ENCODE peak calls at places on chromosome 5, in five cellular contexts. One of them, this sample, is unnamed. For H3K4me1, the result is how much of the 10 kb centered on the place peaks cover.

GRCh38 chr5:172866802-172867748 is 33.0 kb downstream of the ERGIC1 start:
- DNase-seq in psoas muscle: peak
- DNase-seq in CD8-positive, alpha-beta memory T cell: no peak
- DNase-seq in fibroblast of lung: peak
- DNase-seq in mesenchymal stem cell: no peak
- DNase-seq in this sample: no peak

GRCh38 chr5:164098979-164099378 is 593.6 kb downstream of the MAT2B start:
- DNase-seq in fibroblast of lung: no peak
- DNase-seq in mesenchymal stem cell: no peak
- DNase-seq in CD8-positive, alpha-beta memory T cell: no peak
- DNase-seq in psoas muscle: no peak
- DNase-seq in this sample: no peak

GRCh38 chr5:140207250-140207954 is 32.4 kb downstream of the CYSTM1 start:
- DNase-seq in CD8-positive, alpha-beta memory T cell: no peak
- DNase-seq in fibroblast of lung: no peak
- DNase-seq in mesenchymal stem cell: no peak
- DNase-seq in psoas muscle: no peak
- DNase-seq in this sample: no peak

GRCh38 chr5:32989815-32990214 is 278.7 kb downstream of the NPR3 start:
- DNase-seq in psoas muscle: no peak
- DNase-seq in mesenchymal stem cell: no peak
- DNase-seq in CD8-positive, alpha-beta memory T cell: no peak
- DNase-seq in fibroblast of lung: no peak
- DNase-seq in this sample: no peak

GRCh38 chr5:31880460-31880859 is 241.5 kb downstream of the PDZD2 start:
- DNase-seq in psoas muscle: no peak
- DNase-seq in CD8-positive, alpha-beta memory T cell: no peak
- DNase-seq in mesenchymal stem cell: no peak
- DNase-seq in fibroblast of lung: no peak
- DNase-seq in this sample: no peak

GRCh38 chr5:132756542-132756941 is 9.3 kb downstream of the CCNI2 start:
- DNase-seq in mesenchymal stem cell: no peak
- DNase-seq in CD8-positive, alpha-beta memory T cell: no peak
- DNase-seq in psoas muscle: no peak
- DNase-seq in fibroblast of lung: no peak
- DNase-seq in this sample: no peak

GRCh38 chr5:15499528-15500325 is at the start of gene FBXL7:
- DNase-seq in fibroblast of lung: peak
- DNase-seq in mesenchymal stem cell: peak
- DNase-seq in psoas muscle: peak
- DNase-seq in CD8-positive, alpha-beta memory T cell: no peak
- DNase-seq in this sample: peak

GRCh38 chr5:168978015-168978414 is 322.9 kb downstream of the SLIT3 start:
- DNase-seq in fibroblast of lung: no peak
- DNase-seq in psoas muscle: no peak
- DNase-seq in mesenchymal stem cell: no peak
- DNase-seq in CD8-positive, alpha-beta memory T cell: no peak
- DNase-seq in this sample: peak

GRCh38 chr5:34586117-34586885 is 69.8 kb upstream of the RAI14 start:
- DNase-seq in mesenchymal stem cell: peak
- DNase-seq in psoas muscle: no peak
- DNase-seq in fibroblast of lung: peak
- DNase-seq in CD8-positive, alpha-beta memory T cell: no peak
- DNase-seq in this sample: peak

GRCh38 chr5:88486466-88486865 is 217.8 kb upstream of the TMEM161B start:
- DNase-seq in psoas muscle: no peak
- DNase-seq in mesenchymal stem cell: no peak
- DNase-seq in CD8-positive, alpha-beta memory T cell: no peak
- DNase-seq in fibroblast of lung: no peak
- DNase-seq in this sample: no peak
- H3K4me1 ChIP-seq in psoas muscle: under half
- H3K4me1 ChIP-seq in mesenchymal stem cell: under half
- H3K4me1 ChIP-seq in CD8-positive, alpha-beta memory T cell: under half
- H3K4me1 ChIP-seq in fibroblast of lung: under half
- H3K4me1 ChIP-seq in this sample: under half

DNA sequence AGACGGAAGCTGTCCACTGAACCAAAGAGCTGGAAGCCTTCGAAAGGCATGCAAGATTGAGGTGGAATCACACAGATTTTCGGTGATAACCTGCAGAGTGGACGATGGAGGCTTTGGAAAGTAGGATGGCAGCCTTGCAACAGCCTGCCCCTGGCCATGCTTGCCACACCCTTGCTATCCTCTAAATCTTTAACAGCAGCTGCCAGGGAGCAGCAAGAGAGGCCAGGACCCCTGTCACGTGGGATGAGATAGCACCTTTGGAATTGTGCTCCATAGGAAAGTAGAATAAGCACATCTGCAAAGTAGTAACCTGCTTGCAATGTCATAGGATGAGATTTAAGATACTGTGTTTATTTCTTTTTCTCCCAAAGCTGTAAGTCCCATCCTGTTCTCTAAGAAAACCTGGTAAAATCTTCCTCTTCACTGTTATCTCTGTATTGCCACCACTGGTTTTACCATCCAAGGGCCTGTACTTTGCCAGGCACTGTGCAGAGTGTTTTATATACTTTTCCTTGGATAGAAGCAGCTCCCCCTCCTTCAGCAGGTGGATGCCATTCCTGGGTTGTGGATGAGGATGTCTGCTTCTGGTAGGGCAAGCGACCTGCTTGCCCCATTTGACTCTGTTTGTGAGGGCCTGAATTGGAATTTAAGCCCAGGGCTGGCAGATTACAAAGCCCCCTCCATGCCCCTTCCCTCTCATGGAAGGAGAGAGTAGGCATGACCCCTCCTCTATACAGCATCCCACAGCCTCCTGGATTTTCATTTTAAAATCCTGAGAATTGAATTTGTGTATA is 10.1 kb downstream of the TRIO start:
- DNase-seq in mesenchymal stem cell: no peak
- DNase-seq in fibroblast of lung: no peak
- DNase-seq in CD8-positive, alpha-beta memory T cell: no peak
- DNase-seq in psoas muscle: no peak
- DNase-seq in this sample: no peak
- H3K4me1 ChIP-seq in mesenchymal stem cell: under half
- H3K4me1 ChIP-seq in fibroblast of lung: half or more
- H3K4me1 ChIP-seq in CD8-positive, alpha-beta memory T cell: under half
- H3K4me1 ChIP-seq in psoas muscle: half or more
- H3K4me1 ChIP-seq in this sample: half or more

DNA sequence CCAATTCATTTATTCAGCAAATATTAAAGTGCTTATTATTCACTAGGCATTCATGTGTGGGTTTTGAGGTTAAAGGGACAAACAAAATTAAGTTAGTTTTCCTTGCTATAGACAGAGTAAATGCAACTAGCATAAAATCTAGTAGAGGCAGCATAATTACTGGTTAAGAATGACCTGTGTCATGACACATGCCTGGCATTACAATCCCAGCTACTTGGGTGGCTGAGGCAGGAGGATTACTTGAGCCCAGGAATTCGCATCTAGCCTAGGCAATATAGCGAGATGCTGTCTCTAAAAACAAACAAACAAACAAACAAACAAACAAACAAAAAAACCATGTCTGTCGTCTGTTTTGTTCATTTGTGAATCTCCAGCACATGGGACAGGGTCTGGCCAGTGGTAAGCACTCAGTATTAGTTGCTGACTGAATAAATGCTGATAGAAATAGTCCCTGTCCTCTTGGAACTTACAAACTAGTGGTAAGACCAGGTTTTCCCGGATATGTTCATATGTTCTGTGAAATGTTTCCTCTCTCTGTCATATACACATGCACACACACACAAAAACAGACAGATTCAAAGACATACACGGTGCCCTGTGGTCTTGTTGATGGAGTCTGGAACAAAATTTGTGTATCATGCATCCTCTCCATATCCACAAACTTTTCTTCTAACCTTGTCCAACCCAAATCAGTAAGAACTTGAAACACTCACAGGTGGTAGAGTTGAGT is 41.8 kb upstream of the TNFAIP8 start:
- DNase-seq in CD8-positive, alpha-beta memory T cell: no peak
- DNase-seq in mesenchymal stem cell: no peak
- DNase-seq in psoas muscle: no peak
- DNase-seq in fibroblast of lung: no peak
- DNase-seq in this sample: no peak
- H3K4me1 ChIP-seq in CD8-positive, alpha-beta memory T cell: half or more
- H3K4me1 ChIP-seq in mesenchymal stem cell: under half
- H3K4me1 ChIP-seq in psoas muscle: under half
- H3K4me1 ChIP-seq in fibroblast of lung: under half
- H3K4me1 ChIP-seq in this sample: under half

DNA sequence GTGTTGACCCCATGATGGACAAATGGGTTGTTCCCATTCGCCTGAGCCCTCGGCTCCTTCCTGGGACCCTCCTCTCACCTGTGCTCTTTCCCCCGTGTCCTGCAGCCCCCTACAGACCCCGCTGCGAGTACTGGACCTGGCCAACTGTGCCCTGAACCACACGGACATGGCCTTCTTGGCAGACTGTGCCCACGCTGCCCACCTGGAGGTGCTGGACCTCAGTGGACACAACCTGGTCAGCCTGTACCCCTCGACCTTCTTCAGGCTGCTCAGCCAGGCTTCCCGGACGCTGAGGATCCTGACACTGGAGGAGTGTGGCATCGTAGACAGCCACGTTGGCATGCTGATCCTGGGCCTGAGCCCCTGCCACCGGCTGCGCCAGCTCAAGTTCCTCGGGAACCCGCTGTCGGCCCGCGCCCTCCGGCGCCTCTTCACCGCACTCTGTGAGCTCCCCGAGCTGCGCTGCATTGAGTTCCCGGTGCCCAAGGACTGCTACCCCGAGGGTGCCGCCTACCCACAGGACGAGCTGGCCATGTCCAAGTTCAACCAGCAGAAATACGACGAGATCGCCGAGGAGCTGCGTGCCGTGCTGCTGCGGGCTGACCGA is 3.4 kb downstream of the LRRC14B start:
- DNase-seq in CD8-positive, alpha-beta memory T cell: no peak
- DNase-seq in mesenchymal stem cell: no peak
- DNase-seq in psoas muscle: no peak
- DNase-seq in fibroblast of lung: no peak
- DNase-seq in this sample: no peak
- H3K4me1 ChIP-seq in CD8-positive, alpha-beta memory T cell: under half
- H3K4me1 ChIP-seq in mesenchymal stem cell: under half
- H3K4me1 ChIP-seq in psoas muscle: under half
- H3K4me1 ChIP-seq in fibroblast of lung: under half
- H3K4me1 ChIP-seq in this sample: under half

GRCh38 chr5:111135406-111135805 is 43.3 kb downstream of the WDR36 start:
- DNase-seq in mesenchymal stem cell: no peak
- DNase-seq in CD8-positive, alpha-beta memory T cell: no peak
- DNase-seq in psoas muscle: no peak
- DNase-seq in fibroblast of lung: no peak
- DNase-seq in this sample: no peak
- H3K4me1 ChIP-seq in mesenchymal stem cell: under half
- H3K4me1 ChIP-seq in CD8-positive, alpha-beta memory T cell: under half
- H3K4me1 ChIP-seq in psoas muscle: under half
- H3K4me1 ChIP-seq in fibroblast of lung: under half
- H3K4me1 ChIP-seq in this sample: under half

GRCh38 chr5:134206627-134207160 is 19.2 kb downstream of the PPP2CA start:
- DNase-seq in mesenchymal stem cell: no peak
- DNase-seq in CD8-positive, alpha-beta memory T cell: no peak
- DNase-seq in fibroblast of lung: no peak
- DNase-seq in psoas muscle: no peak
- DNase-seq in this sample: no peak
- H3K4me1 ChIP-seq in mesenchymal stem cell: under half
- H3K4me1 ChIP-seq in CD8-positive, alpha-beta memory T cell: half or more
- H3K4me1 ChIP-seq in fibroblast of lung: under half
- H3K4me1 ChIP-seq in psoas muscle: under half
- H3K4me1 ChIP-seq in this sample: under half

This sample was measured in adipocyte.